ENCODE peak calls at places on chromosomes 12 and 14, in nine cellular contexts. G is dorsolateral prefrontal cortex; K is CD8-positive, alpha-beta memory T cell; Q is spleen; R is colonic mucosa; V is aorta; U is WERI-Rb-1; E is effector memory CD4-positive, alpha-beta T cell; O is GM23248. D is an unnamed sample.

GRCh38 chr12:33876618-33877017 is 145.7 kb upstream of the ALG10 start:
- DNase-seq in G (no peak), K (no peak), Q (no peak), R (no peak), V (no peak), U (no peak), E (no peak), O (no peak), D (no peak)

GRCh38 chr12:15600223-15600935 is 188.8 kb downstream of the EPS8 start:
- DNase-seq in G (no peak), K (no peak), Q (no peak), R (no peak), V (no peak), U (no peak), E (no peak), O (no peak), D (no peak)

GRCh38 chr12:79420146-79420618 is 270.6 kb downstream of the PAWR start:
- DNase-seq in G (no peak), K (no peak), Q (no peak), R (peak; percentile 45), V (no peak), U (no peak), E (no peak), O (peak; percentile 94), D (no peak)

GRCh38 chr14:76937181-76938091 is 91.1 kb downstream of the IRF2BPL start:
- DNase-seq in G (no peak), K (no peak), Q (no peak), R (no peak), V (peak; percentile 82), U (no peak), E (no peak), O (peak; percentile 96), D (peak; percentile 88)

GRCh38 chr12:1837541-1838206 is 17.3 kb downstream of the LRTM2 start:
- DNase-seq in G (no peak), K (no peak), Q (peak; percentile 46), R (no peak), V (peak; percentile 60), U (no peak), E (no peak), O (no peak), D (no peak)

GRCh38 chr12:56565510-56566101 is 44.0 kb downstream of the RBMS2 start:
- DNase-seq in G (no peak), K (no peak), Q (peak; percentile 81), R (peak; percentile 76), V (peak; percentile 83), U (peak; percentile 24), E (no peak), O (peak; percentile 85), D (peak; percentile 84)

GRCh38 chr14:71703477-71703876 is 228.8 kb upstream of the RGS6 start:
- DNase-seq in G (no peak), K (no peak), Q (no peak), R (no peak), V (no peak), U (peak; percentile 38), E (no peak), O (peak; percentile 92), D (no peak)

GRCh38 chr12:6730169-6730568 is 6.3 kb downstream of the COPS7A start:
- DNase-seq in G (no peak), K (no peak), Q (peak; percentile 37), R (no peak), V (no peak), U (no peak), E (no peak), O (no peak), D (no peak)

GRCh38 chr14:29354446-29354845 is 573.2 kb downstream of the PRKD1 start:
- DNase-seq in G (no peak), K (no peak), Q (no peak), R (no peak), V (no peak), U (no peak), E (no peak), O (peak; percentile 34), D (no peak)

GRCh38 chr12:118042091-118042490 is 18.9 kb downstream of the WSB2 start:
- DNase-seq in G (no peak), K (no peak), Q (no peak), R (no peak), V (no peak), U (no peak), E (no peak), O (no peak), D (no peak)

GRCh38 chr14:74912111-74912510 is 10.9 kb downstream of the RPS6KL1 start:
- DNase-seq in G (no peak), K (no peak), Q (peak; percentile 43), R (no peak), V (no peak), U (no peak), E (no peak), O (no peak), D (no peak)

GRCh38 chr14:98136019-98136418 is 1136.0 kb downstream of the BCL11B start:
- DNase-seq in G (no peak), K (no peak), Q (no peak), R (no peak), V (no peak), U (no peak), E (no peak), O (no peak), D (no peak)

GRCh38 chr12:54240129-54240528 is 39.8 kb downstream of the CBX5 start:
- DNase-seq in G (no peak), K (no peak), Q (no peak), R (no peak), V (no peak), U (no peak), E (no peak), O (no peak), D (no peak)

DNA sequence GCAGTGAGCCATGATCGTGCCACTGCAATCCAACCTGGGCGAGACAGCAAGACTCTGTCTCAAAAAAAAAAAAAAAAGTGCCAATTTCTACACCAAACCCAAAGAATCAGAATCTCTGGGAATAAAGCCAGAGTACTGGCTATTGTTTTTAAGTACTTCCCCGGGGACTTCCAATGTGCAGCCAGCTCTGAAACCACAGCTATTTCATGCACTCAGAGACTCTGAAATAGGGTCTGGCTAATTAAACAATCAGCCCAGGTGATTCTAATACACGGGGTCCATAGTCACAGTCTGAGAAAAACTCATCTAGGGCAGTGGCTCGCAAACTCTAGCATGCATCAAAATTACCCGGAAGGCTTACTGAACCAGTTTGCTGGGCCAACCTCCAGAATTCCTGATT is 56.3 kb downstream of the SIX6 start:
- DNase-seq in G (no peak), K (no peak), Q (no peak), R (no peak), V (no peak), U (no peak), E (no peak), O (peak; percentile 88), D (no peak)
- H3K4me3 ChIP-seq in G (no peak overlapping the region), K (no peak overlapping the region), Q (no peak overlapping the region), R (no peak overlapping the region), V (no peak overlapping the region), U (no peak overlapping the region), E (no peak overlapping the region), O (no peak overlapping the region), D (no peak overlapping the region)

GRCh38 chr14:68756734-68757133 is 36.1 kb downstream of the ZFP36L1 start:
- DNase-seq in G (no peak), K (no peak), Q (no peak), R (no peak), V (no peak), U (no peak), E (no peak), O (no peak), D (no peak)

GRCh38 chr14:68756071-68756481 is 36.8 kb downstream of the ZFP36L1 start:
- DNase-seq in G (no peak), K (no peak), Q (no peak), R (no peak), V (no peak), U (no peak), E (no peak), O (peak; percentile 73), D (no peak)

GRCh38 chr14:68757618-68758081 is 35.2 kb downstream of the ZFP36L1 start:
- DNase-seq in G (no peak), K (no peak), Q (peak; percentile 83), R (no peak), V (no peak), U (no peak), E (no peak), O (peak; percentile 23), D (no peak)

GRCh38 chr14:68753696-68754095 is 39.2 kb downstream of the ZFP36L1 start:
- DNase-seq in G (no peak), K (no peak), Q (no peak), R (no peak), V (no peak), U (no peak), E (no peak), O (peak; percentile 21), D (no peak)

GRCh38 chr14:68755016-68755353 is 37.9 kb downstream of the ZFP36L1 start:
- DNase-seq in G (no peak), K (no peak), Q (no peak), R (no peak), V (no peak), U (no peak), E (no peak), O (no peak), D (no peak)
- H3K27ac ChIP-seq in G (no peak overlapping the region), K (no peak overlapping the region), Q (no peak overlapping the region), R (no peak overlapping the region), V (no peak overlapping the region), U (no peak overlapping the region), E (no peak overlapping the region), O (no peak overlapping the region), D (no peak overlapping the region)

DNA sequence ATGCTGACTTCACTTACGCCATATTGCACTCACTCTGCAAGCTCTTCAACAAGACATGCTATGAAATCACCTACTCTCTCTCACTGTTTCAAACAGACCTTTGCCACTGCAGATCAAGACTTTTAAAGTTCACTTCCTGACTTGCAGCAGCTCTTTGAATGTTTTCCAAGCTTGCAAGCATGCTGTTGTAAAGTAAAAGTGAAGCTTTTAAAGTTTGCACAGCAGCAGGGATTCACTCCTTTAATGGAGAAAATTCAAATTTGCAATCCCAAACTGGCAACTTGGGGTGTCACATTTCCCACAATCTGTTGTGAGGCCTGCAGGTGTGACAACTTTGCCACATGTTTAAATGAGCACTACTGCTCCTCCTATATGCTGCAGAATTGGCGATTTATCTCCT is 270.9 kb downstream of the ALX1 start:
- DNase-seq in G (no peak), K (no peak), Q (no peak), R (no peak), V (no peak), U (no peak), E (no peak), O (no peak), D (no peak)
- H3K4me3 ChIP-seq in G (no peak overlapping the region), K (no peak overlapping the region), Q (no peak overlapping the region), R (no peak overlapping the region), V (no peak overlapping the region), U (no peak overlapping the region), E (no peak overlapping the region), O (no peak overlapping the region), D (no peak overlapping the region)

DNA sequence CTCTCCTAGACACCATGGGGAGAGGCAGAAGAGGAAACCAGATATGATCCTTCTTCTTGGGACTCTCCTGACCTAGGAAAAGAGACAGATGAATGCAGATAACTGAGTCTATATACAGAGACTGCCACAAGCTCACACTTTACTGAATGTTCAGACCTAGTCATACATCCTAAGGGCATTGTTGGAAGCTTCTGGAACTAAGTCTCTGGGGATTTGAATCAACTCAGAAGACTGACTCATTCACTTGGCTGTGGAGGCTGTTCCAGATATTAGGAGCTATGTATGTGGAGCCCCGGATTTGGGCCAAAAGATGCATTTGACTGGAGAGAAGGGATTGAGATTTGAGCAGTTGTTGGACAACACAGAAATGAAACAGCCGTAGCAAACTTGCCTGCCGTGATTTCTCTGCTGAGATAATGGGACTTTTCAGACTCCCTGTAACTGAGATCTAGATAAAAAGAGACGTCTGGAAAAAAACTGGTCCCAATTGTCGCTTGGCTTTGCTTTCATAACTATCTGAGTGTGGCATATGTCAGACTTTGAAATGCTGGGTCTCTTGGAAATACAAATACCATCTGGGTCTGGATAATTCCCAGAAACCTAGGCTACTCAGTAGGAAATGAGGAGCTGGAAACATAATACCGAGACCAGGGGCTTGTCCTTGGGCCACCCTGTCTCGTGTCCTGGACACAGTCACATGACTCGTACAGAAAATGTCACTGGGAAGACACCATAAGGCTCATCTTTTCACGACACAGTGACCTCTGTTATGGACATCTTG is 396.8 kb downstream of the NUAK1 start:
- DNase-seq in G (no peak), K (no peak), Q (no peak), R (peak; percentile 23), V (no peak), U (no peak), E (no peak), O (peak; percentile 99), D (no peak)
- H3K27ac ChIP-seq in G (peak overlapping the region; percentile 36), K (no peak overlapping the region), Q (no peak overlapping the region), R (no peak overlapping the region), V (peak overlapping the region; percentile 69), U (no peak overlapping the region), E (no peak overlapping the region), O (peak overlapping the region; percentile 34), D (peak overlapping the region; percentile 82)